ENCODE peak calls at places on chromosomes 3 and 15, in six cellular contexts. W is AG10803; N is fibroblast of mammary gland; H is effector memory CD4-positive, alpha-beta T cell; C is psoas muscle; T is Peyer's patch. K is an unnamed sample.

GRCh38 chr15:63874616-63875015 is 40.9 kb upstream of the HERC1 start:
- DNase-seq in C (no peak), T (no peak), W (no peak), N (no peak), H (no peak), K (no peak)

GRCh38 chr15:88891540-88892254 is 3.6 kb downstream of the HAPLN3 start:
- DNase-seq in W (no peak), H (no peak), C (no peak), N (no peak), T (no peak), K (no peak)

GRCh38 chr3:195372220-195372619 is 70.6 kb downstream of the ACAP2 start:
- DNase-seq in T (no peak), N (no peak), W (no peak), C (no peak), H (no peak), K (no peak)

GRCh38 chr15:63133786-63134185 is 12.1 kb downstream of the LACTB start:
- DNase-seq in W (peak; percentile 83), C (no peak), T (no peak), N (peak; percentile 58), H (no peak), K (no peak)

GRCh38 chr3:159645874-159646273 is 342.8 kb upstream of the IL12A start:
- DNase-seq in N (peak; percentile 79), W (peak; percentile 71), H (no peak), T (no peak), C (no peak), K (no peak)

GRCh38 chr3:126355251-126355650 is 2.0 kb downstream of the KLF15 start:
- DNase-seq in W (no peak), C (no peak), N (no peak), H (no peak), T (no peak), K (no peak)

GRCh38 chr3:58952128-58952917 is 97.5 kb downstream of the CFAP20DC start:
- DNase-seq in H (no peak), N (peak; percentile 73), T (no peak), W (no peak), C (no peak), K (no peak)

GRCh38 chr3:150697646-150698045 is 6.1 kb downstream of the ERICH6 start:
- DNase-seq in W (peak; percentile 39), H (no peak), N (no peak), C (no peak), T (no peak), K (no peak)

GRCh38 chr3:2511356-2511755 is 412.7 kb downstream of the CNTN4 start:
- DNase-seq in N (no peak), C (no peak), H (no peak), W (no peak), T (no peak), K (no peak)

GRCh38 chr3:14863324-14864100 is 44.8 kb downstream of the FGD5 start:
- DNase-seq in H (no peak), N (no peak), T (no peak), W (no peak), C (no peak), K (no peak)

GRCh38 chr3:46314517-46314916 is 39.4 kb upstream of the CCR2 start:
- DNase-seq in N (no peak), H (no peak), C (no peak), T (no peak), W (no peak), K (no peak)

GRCh38 chr3:89116486-89116885 is 9.1 kb downstream of the EPHA3 start:
- DNase-seq in N (peak; percentile 8), W (peak; percentile 49), H (no peak), C (no peak), T (no peak), K (no peak)

GRCh38 chr3:150094150-150094932 is 123.6 kb upstream of the PFN2 start:
- DNase-seq in W (peak; percentile 77), C (peak; percentile 67), H (no peak), N (peak; percentile 63), T (no peak), K (no peak)

GRCh38 chr15:70491183-70491621 is 272.2 kb downstream of the UACA start:
- DNase-seq in N (peak; percentile 59), T (no peak), H (no peak), W (no peak), C (no peak), K (no peak)

GRCh38 chr3:74267583-74268184 is 346.8 kb downstream of the CNTN3 start:
- DNase-seq in H (no peak), T (no peak), W (peak; percentile 39), N (peak; percentile 69), C (no peak), K (peak; percentile 0)

GRCh38 chr3:194089357-194090177 is 46.4 kb upstream of the HES1 start:
- DNase-seq in W (peak; percentile 100), N (peak; percentile 99), C (peak; percentile 83), H (no peak), T (no peak), K (no peak)

GRCh38 chr3:127483902-127484591 is 106.5 kb downstream of the TPRA1 start:
- DNase-seq in C (no peak), W (no peak), N (no peak), H (no peak), T (no peak), K (no peak)

GRCh38 chr3:60742606-60743145 is 508.6 kb downstream of the FHIT start:
- DNase-seq in H (no peak), N (peak; percentile 45), T (no peak), C (peak; percentile 25), W (peak; percentile 44), K (no peak)

GRCh38 chr15:60957111-60957510 is 272.0 kb downstream of the RORA start:
- DNase-seq in T (no peak), H (no peak), W (no peak), N (no peak), C (no peak), K (no peak)

GRCh38 chr15:66078929-66079275 is 174.6 kb downstream of the MEGF11 start:
- DNase-seq in T (no peak), N (no peak), W (no peak), H (no peak), C (no peak), K (no peak)

GRCh38 chr3:130963878-130964277 is 62.7 kb downstream of the ASTE1 start:
- DNase-seq in T (no peak), N (peak; percentile 92), W (peak; percentile 89), H (no peak), C (no peak), K (no peak)

GRCh38 chr3:46517016-46517770 is 19.4 kb downstream of the RTP3 start:
- DNase-seq in H (no peak), T (no peak), W (peak; percentile 87), N (peak; percentile 66), C (no peak), K (no peak)

GRCh38 chr15:93415576-93415975 is 326.6 kb upstream of the RGMA start:
- DNase-seq in C (no peak), T (no peak), N (no peak), H (no peak), W (no peak), K (no peak)

GRCh38 chr15:68295430-68295829 is 17.9 kb downstream of the FEM1B start:
- DNase-seq in H (no peak), N (no peak), C (no peak), W (no peak), T (no peak), K (no peak)

GRCh38 chr15:68300115-68300940 is 22.8 kb downstream of the FEM1B start:
- DNase-seq in W (no peak), N (no peak), H (no peak), C (no peak), T (no peak), K (no peak)

GRCh38 chr15:68298882-68299381 is 21.4 kb downstream of the FEM1B start:
- DNase-seq in W (no peak), H (no peak), T (no peak), N (peak; percentile 52), C (no peak), K (peak; percentile 82)

GRCh38 chr15:68299436-68299835 is 21.9 kb downstream of the FEM1B start:
- DNase-seq in W (peak; percentile 54), N (peak; percentile 46), C (no peak), H (no peak), T (no peak), K (no peak)

DNA sequence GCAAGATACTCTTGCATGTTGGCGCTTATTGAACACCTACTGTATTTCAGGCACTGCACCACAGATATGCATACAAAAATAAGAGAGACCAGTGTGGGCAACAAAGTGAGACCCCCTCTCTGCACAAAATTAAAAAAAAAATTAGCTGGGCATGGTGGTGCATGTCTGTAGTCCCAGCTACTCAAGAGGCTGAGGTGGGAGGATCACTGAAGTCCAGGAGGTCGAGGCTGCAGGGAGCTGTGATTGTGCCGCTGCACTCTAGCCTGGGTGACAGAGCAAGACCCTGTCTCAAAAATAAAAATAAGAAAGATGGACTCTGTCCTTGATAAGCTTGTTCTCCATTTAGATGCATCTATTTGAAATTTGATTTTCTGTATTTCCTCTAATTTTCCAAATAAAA is 20.8 kb downstream of the FEM1B start:
- DNase-seq in W (no peak), H (no peak), T (no peak), C (no peak), N (no peak), K (no peak)
- H3K4me3 ChIP-seq in W (no peak overlapping the region), H (peak overlapping the region; percentile 35), T (no peak overlapping the region), C (no peak overlapping the region), N (no peak overlapping the region), K (no peak overlapping the region)

GRCh38 chr3:113214227-113214626 is 2.9 kb downstream of the BOC start:
- DNase-seq in W (peak; percentile 22), C (no peak), T (no peak), N (peak; percentile 12), H (no peak), K (no peak)

GRCh38 chr3:113212845-113213375 is 1.6 kb downstream of the BOC start:
- DNase-seq in C (no peak), N (no peak), H (no peak), W (no peak), T (no peak), K (no peak)

GRCh38 chr3:113212155-113212844 is 943 bp downstream of the BOC start:
- DNase-seq in W (peak; percentile 59), H (no peak), T (no peak), C (peak; percentile 36), N (peak; percentile 46), K (no peak)

GRCh38 chr3:113216393-113216792 is 5.0 kb downstream of the BOC start:
- DNase-seq in T (no peak), C (no peak), H (no peak), N (no peak), W (no peak), K (no peak)

GRCh38 chr3:113214917-113215595 is 3.7 kb downstream of the BOC start:
- DNase-seq in C (no peak), W (peak; percentile 92), N (peak; percentile 66), T (no peak), H (no peak), K (no peak)
- H3K4me3 ChIP-seq in C (no peak overlapping the region), W (peak overlapping the region; percentile 0), N (no peak overlapping the region), T (no peak overlapping the region), H (no peak overlapping the region), K (no peak overlapping the region)

DNA sequence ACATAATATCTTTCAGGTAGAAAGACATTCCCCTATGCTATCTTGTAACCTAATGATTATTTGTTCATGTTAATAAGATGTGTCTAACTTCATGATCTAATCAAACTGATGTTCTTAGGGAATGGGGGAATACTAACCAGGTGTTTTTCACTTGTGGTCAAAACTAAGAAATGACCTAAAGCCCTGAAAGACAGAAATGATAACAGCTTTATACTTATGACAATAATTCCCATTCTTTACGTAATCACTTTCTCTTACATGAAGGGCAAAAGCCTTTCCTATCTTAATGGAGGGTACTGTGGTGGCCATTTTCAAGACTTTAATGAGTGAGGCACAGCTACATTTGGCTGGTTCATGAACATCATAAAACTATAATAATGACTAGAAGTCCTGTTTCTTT is 33.9 kb upstream of the MEIS2 start:
- DNase-seq in T (no peak), W (no peak), C (no peak), N (no peak), H (no peak), K (no peak)
- H3K4me3 ChIP-seq in T (no peak overlapping the region), W (no peak overlapping the region), C (no peak overlapping the region), N (no peak overlapping the region), H (no peak overlapping the region), K (no peak overlapping the region)

GRCh38 chr3:64451283-64452012 is 226.2 kb upstream of the PRICKLE2 start:
- DNase-seq in N (no peak), C (no peak), T (no peak), W (no peak), H (no peak), K (no peak)
- H3K4me3 ChIP-seq in N (no peak overlapping the region), C (no peak overlapping the region), T (no peak overlapping the region), W (no peak overlapping the region), H (no peak overlapping the region), K (no peak overlapping the region)

K was measured in GM12864.